ENCODE peak calls at places on chromosomes 13 and 19, in ten cellular contexts. T is fibroblast of the conjunctiva, W is left lung, E is foreskin keratinocyte, D is cerebellar nuclear complex, S is NCI-H1417, U is fibroblast of mammary gland, Q is amygdala, H is neuronal stem cell, N is NCI-H1105. M is an unnamed sample.

GRCh38 chr13:32216281-32216680 is 98.9 kb downstream of the ZAR1L start:
- DNase-seq in H (no peak), E (no peak), T (no peak), D (no peak), N (no peak), S (no peak), Q (no peak), U (no peak), W (no peak), M (no peak)

GRCh38 chr19:6030214-6030507 is 52.2 kb upstream of the RANBP3 start:
- DNase-seq in W (no peak), U (peak), T (no peak), Q (no peak), S (no peak), H (no peak), E (peak), N (no peak), D (no peak), M (no peak)

GRCh38 chr13:45718063-45718462 is 15.9 kb downstream of the CBY2 start:
- DNase-seq in T (no peak), S (peak), N (no peak), Q (no peak), H (no peak), E (peak), W (no peak), D (no peak), U (peak), M (no peak)

GRCh38 chr19:50315773-50316448 is 13.3 kb downstream of the KCNC3 start:
- DNase-seq in S (peak), N (peak), E (no peak), H (no peak), D (no peak), U (no peak), T (no peak), W (peak), Q (no peak), M (no peak)

GRCh38 chr19:9934132-9934950 is 2.0 kb downstream of the OLFM2 start:
- DNase-seq in Q (peak), S (peak), N (peak), D (no peak), W (peak), E (peak), H (peak), T (peak), U (peak), M (peak)

GRCh38 chr13:86051134-86052103 is 252.2 kb upstream of the SLITRK6 start:
- DNase-seq in W (no peak), H (no peak), E (peak), D (no peak), N (no peak), T (no peak), U (no peak), S (peak), Q (peak), M (no peak)

GRCh38 chr19:10891360-10892108 is 20.2 kb downstream of the CARM1 start:
- DNase-seq in H (no peak), N (no peak), Q (no peak), T (no peak), U (no peak), W (no peak), S (peak), D (no peak), E (peak), M (no peak)

GRCh38 chr13:100100115-100100879 is 11.4 kb downstream of the PCCA start:
- DNase-seq in N (no peak), Q (no peak), E (peak), U (peak), D (no peak), W (no peak), T (peak), S (no peak), H (no peak), M (no peak)

GRCh38 chr13:90105881-90106496 is 1241.5 kb upstream of the MIR17HG start:
- DNase-seq in W (no peak), S (no peak), N (no peak), H (no peak), T (no peak), D (no peak), E (peak), U (peak), Q (no peak), M (no peak)

GRCh38 chr19:47018923-47019322 is 714 bp upstream of the NPAS1 start:
- DNase-seq in U (no peak), W (no peak), E (no peak), D (no peak), Q (no peak), S (no peak), T (no peak), H (no peak), N (no peak), M (no peak)

GRCh38 chr19:49019242-49019932 is 2.5 kb upstream of the LHB start:
- DNase-seq in S (peak), E (peak), H (no peak), D (no peak), W (peak), Q (no peak), U (peak), N (peak), T (no peak), M (no peak)

GRCh38 chr19:32599736-32600157 is 18.8 kb downstream of the PDCD5 start:
- DNase-seq in W (no peak), Q (no peak), U (peak), H (peak), T (peak), E (peak), S (peak), N (peak), D (no peak), M (no peak)

GRCh38 chr13:59607172-59607571 is 556.6 kb downstream of the DIAPH3 start:
- DNase-seq in D (no peak), H (no peak), S (no peak), U (no peak), N (no peak), W (no peak), E (no peak), T (no peak), Q (no peak), M (no peak)

GRCh38 chr19:19642506-19643157 is 825 bp downstream of the GMIP start:
- DNase-seq in H (no peak), W (no peak), T (no peak), D (no peak), E (peak), U (no peak), S (peak), Q (no peak), N (no peak), M (peak)

GRCh38 chr19:47275866-47276461 is 1.3 kb downstream of the INAFM1 start:
- DNase-seq in H (no peak), N (no peak), T (no peak), W (no peak), D (no peak), U (peak), E (no peak), Q (no peak), S (peak), M (no peak)

GRCh38 chr19:36215276-36216171 is 618 bp downstream of the ZNF146 start:
- DNase-seq in E (no peak), H (peak), D (no peak), Q (no peak), S (no peak), N (no peak), W (no peak), T (no peak), U (peak), M (no peak)

GRCh38 chr19:36719687-36720556 is 32.5 kb downstream of the ZNF567 start:
- DNase-seq in E (peak), T (no peak), S (peak), W (no peak), Q (no peak), U (peak), D (no peak), N (no peak), H (no peak), M (no peak)

GRCh38 chr19:40974633-40975037 is 16.4 kb upstream of the CYP2B6 start:
- DNase-seq in S (peak), T (peak), N (peak), Q (no peak), H (peak), W (peak), E (peak), D (no peak), U (peak), M (peak)

GRCh38 chr19:27671876-27672275 is 1541.1 kb downstream of the UQCRFS1 start:
- DNase-seq in W (no peak), Q (no peak), T (no peak), U (no peak), E (no peak), H (no peak), S (no peak), N (no peak), D (no peak), M (no peak)

GRCh38 chr19:10408511-10409291 is 5.4 kb upstream of the CDC37 start:
- DNase-seq in N (no peak), S (no peak), Q (no peak), D (no peak), H (no peak), U (no peak), E (no peak), T (no peak), W (peak), M (peak)

GRCh38 chr13:44331912-44332840 is 41.4 kb upstream of the SERP2 start:
- DNase-seq in Q (peak), U (peak), E (no peak), D (no peak), T (peak), N (peak), H (no peak), W (no peak), S (peak), M (no peak)

GRCh38 chr13:49436890-49437289 is 7.0 kb downstream of the CAB39L start:
- DNase-seq in N (no peak), E (peak), D (no peak), T (peak), S (no peak), U (peak), W (no peak), H (no peak), Q (no peak), M (no peak)

GRCh38 chr13:84651288-84651687 is 769.0 kb upstream of the SLITRK1 start:
- DNase-seq in U (peak), E (peak), S (no peak), T (peak), D (no peak), Q (no peak), H (no peak), W (no peak), N (no peak), M (no peak)